ENCODE peak calls at places on chromosomes 2 and 18, in seven cellular contexts. H, K, X, A, C, I and J are unnamed samples.
A peak's percentile ranks its signal among the peaks of the same experiment; 100 is the strongest.

GRCh38 chr18:9753863-9754262 is 45.8 kb downstream of the RAB31 start:
- DNase-seq in A (no peak), C (no peak), H (peak; percentile 87), K (peak; percentile 12), X (peak; percentile 27), I (no peak), J (peak; percentile 62)

GRCh38 chr18:54330768-54331548 is 26.7 kb downstream of the STARD6 start:
- DNase-seq in X (no peak), C (no peak), A (no peak), H (no peak), K (no peak), I (no peak), J (no peak)

GRCh38 chr2:142165790-142166189 is 35.0 kb upstream of the LRP1B start:
- DNase-seq in C (no peak), H (peak; percentile 88), X (peak; percentile 33), A (no peak), I (no peak), K (peak; percentile 53), J (no peak)

GRCh38 chr2:59029058-59029457 is 787.9 kb upstream of the FANCL start:
- DNase-seq in X (no peak), K (no peak), I (no peak), A (peak; percentile 67), C (no peak), H (no peak), J (no peak)

GRCh38 chr2:71504611-71505010 is 51.2 kb downstream of the DYSF start:
- DNase-seq in X (no peak), I (no peak), A (no peak), H (no peak), K (no peak), C (no peak), J (no peak)

GRCh38 chr2:191299866-191300265 is 54.7 kb downstream of the MYO1B start:
- DNase-seq in H (no peak), K (peak; percentile 14), A (no peak), I (no peak), X (no peak), C (no peak), J (no peak)

GRCh38 chr2:204197601-204198000 is 261.0 kb downstream of the ICOS start:
- DNase-seq in C (no peak), I (no peak), K (no peak), X (no peak), H (no peak), A (no peak), J (no peak)

GRCh38 chr18:37419272-37419671 is 146.3 kb downstream of the CELF4 start:
- DNase-seq in K (peak; percentile 27), X (no peak), A (no peak), H (no peak), C (no peak), I (no peak), J (no peak)

GRCh38 chr2:164917296-164917903 is 37.9 kb downstream of the SLC38A11 start:
- DNase-seq in K (peak; percentile 63), X (peak; percentile 25), A (peak; percentile 40), I (no peak), H (peak; percentile 39), C (peak; percentile 15), J (no peak)